ENCODE peak calls at places on chromosomes 4 and X, in six cellular contexts. One of them, this sample, is unnamed.

GRCh38 chr4:90071289-90072235 is 55.6 kb upstream of the CCSER1 start:
- DNase-seq in K562: no peak
- DNase-seq in HCT116: no peak
- DNase-seq in HepG2: no peak
- DNase-seq in H1: no peak
- DNase-seq in GM12878: no peak
- DNase-seq in this sample: no peak

GRCh38 chr4:2458546-2459491 is 10.1 kb upstream of the RNF4 start:
- DNase-seq in HCT116: no peak
- DNase-seq in H1: no peak
- DNase-seq in HepG2: no peak
- DNase-seq in GM12878: no peak
- DNase-seq in K562: peak; percentile 38
- DNase-seq in this sample: no peak

GRCh38 chr4:68342139-68342538 is 7.8 kb downstream of the YTHDC1 start:
- DNase-seq in HepG2: no peak
- DNase-seq in K562: no peak
- DNase-seq in HCT116: no peak
- DNase-seq in H1: no peak
- DNase-seq in GM12878: no peak
- DNase-seq in this sample: no peak

GRCh38 chrX:82732861-82733260 is 775.2 kb upstream of the POU3F4 start:
- DNase-seq in HepG2: no peak
- DNase-seq in HCT116: no peak
- DNase-seq in GM12878: no peak
- DNase-seq in H1: no peak
- DNase-seq in K562: no peak
- DNase-seq in this sample: no peak

GRCh38 chrX:141375011-141375730 is 132.9 kb upstream of the SPANXC start:
- DNase-seq in K562: no peak
- DNase-seq in GM12878: no peak
- DNase-seq in HepG2: no peak
- DNase-seq in HCT116: no peak
- DNase-seq in H1: no peak
- DNase-seq in this sample: no peak

GRCh38 chr4:3324093-3324815 is 31.4 kb downstream of the RGS12 start:
- DNase-seq in HepG2: no peak
- DNase-seq in GM12878: no peak
- DNase-seq in HCT116: no peak
- DNase-seq in K562: no peak
- DNase-seq in H1: peak; percentile 80
- DNase-seq in this sample: no peak

GRCh38 chr4:6525474-6525873 is 49.5 kb upstream of the MAN2B2 start:
- DNase-seq in K562: no peak
- DNase-seq in HCT116: no peak
- DNase-seq in GM12878: no peak
- DNase-seq in HepG2: no peak
- DNase-seq in H1: no peak
- DNase-seq in this sample: no peak

GRCh38 chrX:102708900-102709299 is 3.3 kb upstream of the GPRASP2 start:
- DNase-seq in H1: no peak
- DNase-seq in HCT116: no peak
- DNase-seq in K562: no peak
- DNase-seq in GM12878: no peak
- DNase-seq in HepG2: no peak
- DNase-seq in this sample: no peak

GRCh38 chrX:70423937-70424336 is 823 bp downstream of the GDPD2 start:
- DNase-seq in GM12878: no peak
- DNase-seq in K562: no peak
- DNase-seq in HCT116: no peak
- DNase-seq in HepG2: no peak
- DNase-seq in H1: no peak
- DNase-seq in this sample: no peak

GRCh38 chrX:9542765-9543119 is 77.9 kb downstream of the TBL1X start:
- DNase-seq in HepG2: no peak
- DNase-seq in GM12878: no peak
- DNase-seq in K562: no peak
- DNase-seq in H1: no peak
- DNase-seq in HCT116: no peak
- DNase-seq in this sample: no peak

GRCh38 chrX:23854945-23855344 is 52.8 kb downstream of the APOO start:
- DNase-seq in GM12878: no peak
- DNase-seq in H1: no peak
- DNase-seq in HCT116: no peak
- DNase-seq in HepG2: no peak
- DNase-seq in K562: no peak
- DNase-seq in this sample: no peak

GRCh38 chr4:118917582-118917981 is 28.9 kb downstream of the SYNPO2 start:
- DNase-seq in HCT116: no peak
- DNase-seq in K562: no peak
- DNase-seq in H1: no peak
- DNase-seq in HepG2: no peak
- DNase-seq in GM12878: no peak
- DNase-seq in this sample: no peak

GRCh38 chr4:153212755-153213154 is 8.5 kb downstream of the TRIM2 start:
- DNase-seq in HCT116: no peak
- DNase-seq in HepG2: no peak
- DNase-seq in K562: no peak
- DNase-seq in H1: no peak
- DNase-seq in GM12878: no peak
- DNase-seq in this sample: no peak

GRCh38 chrX:136112286-136112685 is 35.0 kb upstream of the FHL1 start:
- DNase-seq in H1: no peak
- DNase-seq in HCT116: no peak
- DNase-seq in K562: no peak
- DNase-seq in HepG2: no peak
- DNase-seq in GM12878: no peak
- DNase-seq in this sample: no peak

GRCh38 chr4:48913346-48913745 is 6.8 kb upstream of the OCIAD2 start:
- DNase-seq in GM12878: no peak
- DNase-seq in HepG2: no peak
- DNase-seq in K562: no peak
- DNase-seq in HCT116: no peak
- DNase-seq in H1: no peak
- DNase-seq in this sample: no peak

GRCh38 chr4:37977471-37978452 is 17.6 kb downstream of the PTTG2 start:
- DNase-seq in GM12878: peak; percentile 44
- DNase-seq in HCT116: peak; percentile 26
- DNase-seq in HepG2: peak; percentile 23
- DNase-seq in H1: peak; percentile 72
- DNase-seq in K562: peak; percentile 45
- DNase-seq in this sample: no peak

GRCh38 chrX:10952619-10953018 is 158.5 kb upstream of the HCCS start:
- DNase-seq in K562: no peak
- DNase-seq in H1: no peak
- DNase-seq in HCT116: no peak
- DNase-seq in HepG2: no peak
- DNase-seq in GM12878: no peak
- DNase-seq in this sample: peak; percentile 28

GRCh38 chr4:130486841-130487240 is 1390.9 kb downstream of the C4orf33 start:
- DNase-seq in HepG2: no peak
- DNase-seq in GM12878: no peak
- DNase-seq in H1: no peak
- DNase-seq in HCT116: no peak
- DNase-seq in K562: no peak
- DNase-seq in this sample: no peak

GRCh38 chr4:126718161-126718560 is 914.6 kb upstream of the INTU start:
- DNase-seq in GM12878: no peak
- DNase-seq in HCT116: no peak
- DNase-seq in HepG2: no peak
- DNase-seq in H1: no peak
- DNase-seq in K562: peak; percentile 27
- DNase-seq in this sample: no peak

GRCh38 chrX:19889582-19890342 is 2.4 kb upstream of the SH3KBP1 start:
- DNase-seq in GM12878: peak; percentile 84
- DNase-seq in K562: peak; percentile 27
- DNase-seq in HCT116: peak; percentile 37
- DNase-seq in HepG2: peak; percentile 88
- DNase-seq in H1: no peak
- DNase-seq in this sample: no peak

GRCh38 chr4:62193726-62194125 is 993.6 kb downstream of the ADGRL3 start:
- DNase-seq in HepG2: no peak
- DNase-seq in HCT116: no peak
- DNase-seq in H1: no peak
- DNase-seq in GM12878: no peak
- DNase-seq in K562: no peak
- DNase-seq in this sample: no peak

GRCh38 chr4:8739357-8739756 is 132.3 kb downstream of the HMX1 start:
- DNase-seq in HepG2: no peak
- DNase-seq in H1: no peak
- DNase-seq in HCT116: no peak
- DNase-seq in K562: no peak
- DNase-seq in GM12878: no peak
- DNase-seq in this sample: no peak

GRCh38 chr4:28117067-28117756 is 1256.6 kb downstream of the STIM2 start:
- DNase-seq in HCT116: no peak
- DNase-seq in H1: no peak
- DNase-seq in GM12878: no peak
- DNase-seq in K562: no peak
- DNase-seq in HepG2: no peak
- DNase-seq in this sample: no peak
- H3K4me3 ChIP-seq in HCT116: no peak overlapping the region
- H3K4me3 ChIP-seq in H1: peak overlapping the region; percentile 22
- H3K4me3 ChIP-seq in GM12878: no peak overlapping the region
- H3K4me3 ChIP-seq in K562: no peak overlapping the region
- H3K4me3 ChIP-seq in HepG2: no peak overlapping the region
- H3K4me3 ChIP-seq in this sample: peak overlapping the region; percentile 24

GRCh38 chr4:30399476-30399875 is 320.7 kb upstream of the PCDH7 start:
- DNase-seq in H1: no peak
- DNase-seq in HCT116: no peak
- DNase-seq in K562: no peak
- DNase-seq in HepG2: no peak
- DNase-seq in GM12878: no peak
- DNase-seq in this sample: no peak

GRCh38 chr4:30402276-30402675 is 317.9 kb upstream of the PCDH7 start:
- DNase-seq in GM12878: no peak
- DNase-seq in HepG2: no peak
- DNase-seq in K562: no peak
- DNase-seq in H1: no peak
- DNase-seq in HCT116: no peak
- DNase-seq in this sample: no peak

DNA sequence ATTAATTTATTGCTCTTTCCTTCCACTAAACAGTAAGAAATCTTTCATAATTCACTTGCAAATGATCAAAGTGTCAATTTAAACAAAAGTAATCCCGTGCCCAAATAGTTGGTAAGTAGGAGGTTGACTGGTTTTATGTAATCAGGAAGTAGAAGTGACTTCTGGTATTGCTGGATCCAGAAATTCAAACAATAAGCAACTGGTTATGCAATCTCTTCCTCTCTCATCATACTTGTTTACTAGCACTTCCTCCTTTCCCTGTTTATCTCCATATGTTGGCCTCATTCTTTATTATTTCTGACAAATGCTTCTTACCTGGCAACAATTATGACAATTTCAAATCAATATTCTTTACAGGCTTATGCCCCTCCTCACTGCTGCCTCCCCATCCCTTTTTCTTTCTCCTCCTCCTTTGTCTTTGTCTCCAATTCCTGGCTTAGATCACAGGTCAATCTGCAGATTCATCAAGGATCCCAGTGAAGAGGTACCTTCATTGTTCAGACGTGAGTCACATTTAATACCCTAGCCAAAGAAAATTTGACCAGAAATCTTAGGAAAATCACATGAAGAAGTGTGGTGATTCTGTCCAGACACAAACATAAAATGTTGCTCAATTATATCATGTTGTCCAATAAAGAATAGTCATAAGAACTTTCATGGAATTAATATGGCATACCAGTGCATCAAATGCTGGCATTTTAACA is 323.2 kb upstream of the PCDH7 start:
- DNase-seq in HepG2: no peak
- DNase-seq in H1: no peak
- DNase-seq in K562: no peak
- DNase-seq in GM12878: no peak
- DNase-seq in HCT116: no peak
- DNase-seq in this sample: no peak
- TF ChIP-seq ZNF274 in HepG2: no peak
- TF ChIP-seq ZNF274 in H1: no peak
- TF ChIP-seq ZNF274 in K562: no peak
- TF ChIP-seq ZNF274 in GM12878: no peak
- TF ChIP-seq ZNF274 in HCT116: no peak
- TF ChIP-seq ZNF274 in this sample: no peak

GRCh38 chrX:53084043-53084570 is 1.9 kb downstream of the TSPYL2 start:
- DNase-seq in K562: no peak
- DNase-seq in HCT116: no peak
- DNase-seq in H1: no peak
- DNase-seq in GM12878: no peak
- DNase-seq in HepG2: no peak
- DNase-seq in this sample: no peak
- H3K4me3 ChIP-seq in K562: no peak overlapping the region
- H3K4me3 ChIP-seq in HCT116: no peak overlapping the region
- H3K4me3 ChIP-seq in H1: no peak overlapping the region
- H3K4me3 ChIP-seq in GM12878: no peak overlapping the region
- H3K4me3 ChIP-seq in HepG2: no peak overlapping the region
- H3K4me3 ChIP-seq in this sample: no peak overlapping the region

GRCh38 chr4:47643845-47644244 is 158.8 kb downstream of the ATP10D start:
- DNase-seq in K562: no peak
- DNase-seq in HCT116: no peak
- DNase-seq in HepG2: no peak
- DNase-seq in GM12878: no peak
- DNase-seq in H1: no peak
- DNase-seq in this sample: no peak

GRCh38 chr4:47642985-47643745 is 158.1 kb downstream of the ATP10D start:
- DNase-seq in GM12878: no peak
- DNase-seq in HCT116: no peak
- DNase-seq in K562: no peak
- DNase-seq in HepG2: no peak
- DNase-seq in H1: no peak
- DNase-seq in this sample: no peak

GRCh38 chr4:47641755-47642154 is 156.7 kb downstream of the ATP10D start:
- DNase-seq in GM12878: no peak
- DNase-seq in H1: no peak
- DNase-seq in HepG2: no peak
- DNase-seq in HCT116: no peak
- DNase-seq in K562: no peak
- DNase-seq in this sample: no peak

GRCh38 chr4:47639531-47639930 is 154.5 kb downstream of the ATP10D start:
- DNase-seq in HepG2: no peak
- DNase-seq in K562: no peak
- DNase-seq in GM12878: no peak
- DNase-seq in H1: no peak
- DNase-seq in HCT116: peak; percentile 6
- DNase-seq in this sample: no peak

DNA sequence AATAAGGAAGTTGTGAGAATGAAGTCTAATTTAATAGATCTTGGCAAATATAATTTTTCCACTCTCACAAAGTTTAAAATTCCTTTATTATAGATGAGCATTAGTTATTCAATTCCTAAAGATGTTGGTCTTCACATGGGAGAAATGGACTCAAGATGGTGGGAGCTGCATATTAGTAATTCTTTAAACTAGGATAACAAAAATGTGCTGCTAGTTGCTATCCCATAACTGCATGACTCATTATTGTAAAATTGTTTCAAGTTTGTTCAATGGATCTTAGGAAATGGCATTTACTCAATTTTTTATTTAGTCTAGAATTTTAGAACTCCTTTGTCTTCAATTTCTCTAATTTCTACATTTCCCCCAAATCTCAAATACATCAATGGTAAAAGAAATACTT is 155.8 kb downstream of the ATP10D start:
- DNase-seq in HepG2: no peak
- DNase-seq in H1: no peak
- DNase-seq in GM12878: no peak
- DNase-seq in HCT116: no peak
- DNase-seq in K562: no peak
- DNase-seq in this sample: no peak
- TF ChIP-seq ZNF274 in HepG2: no peak
- TF ChIP-seq ZNF274 in H1: no peak
- TF ChIP-seq ZNF274 in GM12878: no peak
- TF ChIP-seq ZNF274 in HCT116: no peak
- TF ChIP-seq ZNF274 in K562: no peak
- TF ChIP-seq ZNF274 in this sample: no peak